ENCODE peak calls at places on chromosomes 3 and 15, in seven cellular contexts. One of them, this sample, is unnamed.

GRCh38 chr3:126897943-126898342 is 85.0 kb upstream of the PLXNA1 start:
- DNase-seq in esophagus squamous epithelium: no peak
- DNase-seq in cardiac muscle cell: no peak
- DNase-seq in fibroblast of pulmonary artery: no peak
- DNase-seq in IMR-90: no peak
- DNase-seq in tibial artery: peak
- DNase-seq in brain microvascular endothelial cell: no peak
- DNase-seq in this sample: no peak

GRCh38 chr3:61936344-61936937 is 375.1 kb downstream of the PTPRG start:
- DNase-seq in esophagus squamous epithelium: no peak
- DNase-seq in cardiac muscle cell: peak
- DNase-seq in fibroblast of pulmonary artery: peak
- DNase-seq in IMR-90: peak
- DNase-seq in tibial artery: no peak
- DNase-seq in brain microvascular endothelial cell: peak
- DNase-seq in this sample: peak

GRCh38 chr3:152466784-152467183 is 198.1 kb downstream of the MBNL1 start:
- DNase-seq in esophagus squamous epithelium: no peak
- DNase-seq in cardiac muscle cell: peak
- DNase-seq in fibroblast of pulmonary artery: peak
- DNase-seq in IMR-90: peak
- DNase-seq in tibial artery: no peak
- DNase-seq in brain microvascular endothelial cell: peak
- DNase-seq in this sample: peak

GRCh38 chr15:20295238-20295811 is 246.3 kb downstream of the GOLGA6L6 start:
- DNase-seq in esophagus squamous epithelium: no peak
- DNase-seq in cardiac muscle cell: no peak
- DNase-seq in fibroblast of pulmonary artery: no peak
- DNase-seq in IMR-90: no peak
- DNase-seq in tibial artery: no peak
- DNase-seq in brain microvascular endothelial cell: no peak
- DNase-seq in this sample: no peak

GRCh38 chr15:85403745-85404144 is 23.3 kb downstream of the AKAP13 start:
- DNase-seq in esophagus squamous epithelium: no peak
- DNase-seq in cardiac muscle cell: no peak
- DNase-seq in fibroblast of pulmonary artery: peak
- DNase-seq in IMR-90: peak
- DNase-seq in tibial artery: peak
- DNase-seq in brain microvascular endothelial cell: no peak
- DNase-seq in this sample: peak

GRCh38 chr3:140035856-140036255 is 100.9 kb downstream of the CLSTN2 start:
- DNase-seq in esophagus squamous epithelium: no peak
- DNase-seq in cardiac muscle cell: no peak
- DNase-seq in fibroblast of pulmonary artery: no peak
- DNase-seq in IMR-90: no peak
- DNase-seq in tibial artery: no peak
- DNase-seq in brain microvascular endothelial cell: no peak
- DNase-seq in this sample: no peak

GRCh38 chr3:129441782-129442181 is 1.8 kb downstream of the IFT122 start:
- DNase-seq in esophagus squamous epithelium: no peak
- DNase-seq in cardiac muscle cell: peak
- DNase-seq in fibroblast of pulmonary artery: peak
- DNase-seq in IMR-90: peak
- DNase-seq in tibial artery: peak
- DNase-seq in brain microvascular endothelial cell: no peak
- DNase-seq in this sample: peak

GRCh38 chr3:38646630-38647029 is 2.9 kb downstream of the SCN5A start:
- DNase-seq in esophagus squamous epithelium: no peak
- DNase-seq in cardiac muscle cell: no peak
- DNase-seq in fibroblast of pulmonary artery: peak
- DNase-seq in IMR-90: peak
- DNase-seq in tibial artery: no peak
- DNase-seq in brain microvascular endothelial cell: no peak
- DNase-seq in this sample: peak

GRCh38 chr3:40593351-40593750 is 68.6 kb downstream of the ZNF621 start:
- DNase-seq in esophagus squamous epithelium: no peak
- DNase-seq in cardiac muscle cell: no peak
- DNase-seq in fibroblast of pulmonary artery: peak
- DNase-seq in IMR-90: no peak
- DNase-seq in tibial artery: no peak
- DNase-seq in brain microvascular endothelial cell: no peak
- DNase-seq in this sample: peak

GRCh38 chr3:121295966-121296365 is 249.8 kb downstream of the POLQ start:
- DNase-seq in esophagus squamous epithelium: no peak
- DNase-seq in cardiac muscle cell: no peak
- DNase-seq in fibroblast of pulmonary artery: peak
- DNase-seq in IMR-90: no peak
- DNase-seq in tibial artery: no peak
- DNase-seq in brain microvascular endothelial cell: no peak
- DNase-seq in this sample: peak

GRCh38 chr3:37462452-37462851 is 288.1 kb upstream of the LRRFIP2 start:
- DNase-seq in esophagus squamous epithelium: no peak
- DNase-seq in cardiac muscle cell: no peak
- DNase-seq in fibroblast of pulmonary artery: no peak
- DNase-seq in IMR-90: no peak
- DNase-seq in tibial artery: no peak
- DNase-seq in brain microvascular endothelial cell: no peak
- DNase-seq in this sample: no peak

GRCh38 chr3:3365716-3366115 is 186.2 kb upstream of the CRBN start:
- DNase-seq in esophagus squamous epithelium: no peak
- DNase-seq in cardiac muscle cell: peak
- DNase-seq in fibroblast of pulmonary artery: no peak
- DNase-seq in IMR-90: no peak
- DNase-seq in tibial artery: no peak
- DNase-seq in brain microvascular endothelial cell: no peak
- DNase-seq in this sample: no peak

GRCh38 chr15:42156266-42156922 is at the start of gene PLA2G4F:
- DNase-seq in esophagus squamous epithelium: no peak
- DNase-seq in cardiac muscle cell: no peak
- DNase-seq in fibroblast of pulmonary artery: no peak
- DNase-seq in IMR-90: no peak
- DNase-seq in tibial artery: no peak
- DNase-seq in brain microvascular endothelial cell: no peak
- DNase-seq in this sample: no peak

GRCh38 chr15:89367485-89368451 is 33.1 kb upstream of the POLG start:
- DNase-seq in esophagus squamous epithelium: no peak
- DNase-seq in cardiac muscle cell: no peak
- DNase-seq in fibroblast of pulmonary artery: no peak
- DNase-seq in IMR-90: no peak
- DNase-seq in tibial artery: no peak
- DNase-seq in brain microvascular endothelial cell: no peak
- DNase-seq in this sample: no peak

GRCh38 chr3:127722928-127723603 is 50.3 kb downstream of the ABTB1 start:
- DNase-seq in esophagus squamous epithelium: no peak
- DNase-seq in cardiac muscle cell: no peak
- DNase-seq in fibroblast of pulmonary artery: no peak
- DNase-seq in IMR-90: peak
- DNase-seq in tibial artery: no peak
- DNase-seq in brain microvascular endothelial cell: no peak
- DNase-seq in this sample: no peak

GRCh38 chr3:160618363-160618762 is 53.0 kb upstream of the KPNA4 start:
- DNase-seq in esophagus squamous epithelium: no peak
- DNase-seq in cardiac muscle cell: no peak
- DNase-seq in fibroblast of pulmonary artery: no peak
- DNase-seq in IMR-90: no peak
- DNase-seq in tibial artery: no peak
- DNase-seq in brain microvascular endothelial cell: no peak
- DNase-seq in this sample: peak

GRCh38 chr3:114451561-114452018 is 157.8 kb downstream of the TIGIT start:
- DNase-seq in esophagus squamous epithelium: no peak
- DNase-seq in cardiac muscle cell: no peak
- DNase-seq in fibroblast of pulmonary artery: peak
- DNase-seq in IMR-90: peak
- DNase-seq in tibial artery: peak
- DNase-seq in brain microvascular endothelial cell: peak
- DNase-seq in this sample: peak

GRCh38 chr15:56472278-56472677 is 7.3 kb upstream of the MNS1 start:
- DNase-seq in esophagus squamous epithelium: no peak
- DNase-seq in cardiac muscle cell: no peak
- DNase-seq in fibroblast of pulmonary artery: no peak
- DNase-seq in IMR-90: no peak
- DNase-seq in tibial artery: no peak
- DNase-seq in brain microvascular endothelial cell: no peak
- DNase-seq in this sample: no peak

GRCh38 chr3:150627557-150627956 is 24.4 kb downstream of the SELENOT start:
- DNase-seq in esophagus squamous epithelium: no peak
- DNase-seq in cardiac muscle cell: peak
- DNase-seq in fibroblast of pulmonary artery: peak
- DNase-seq in IMR-90: peak
- DNase-seq in tibial artery: no peak
- DNase-seq in brain microvascular endothelial cell: no peak
- DNase-seq in this sample: peak

GRCh38 chr3:185744997-185745843 is 79.6 kb downstream of the IGF2BP2 start:
- DNase-seq in esophagus squamous epithelium: no peak
- DNase-seq in cardiac muscle cell: no peak
- DNase-seq in fibroblast of pulmonary artery: peak
- DNase-seq in IMR-90: peak
- DNase-seq in tibial artery: no peak
- DNase-seq in brain microvascular endothelial cell: peak
- DNase-seq in this sample: peak

GRCh38 chr3:185750015-185750414 is 74.8 kb downstream of the IGF2BP2 start:
- DNase-seq in esophagus squamous epithelium: no peak
- DNase-seq in cardiac muscle cell: no peak
- DNase-seq in fibroblast of pulmonary artery: no peak
- DNase-seq in IMR-90: no peak
- DNase-seq in tibial artery: no peak
- DNase-seq in brain microvascular endothelial cell: no peak
- DNase-seq in this sample: no peak

GRCh38 chr3:185750702-185751101 is 74.1 kb downstream of the IGF2BP2 start:
- DNase-seq in esophagus squamous epithelium: no peak
- DNase-seq in cardiac muscle cell: no peak
- DNase-seq in fibroblast of pulmonary artery: no peak
- DNase-seq in IMR-90: no peak
- DNase-seq in tibial artery: no peak
- DNase-seq in brain microvascular endothelial cell: no peak
- DNase-seq in this sample: no peak

GRCh38 chr3:185746470-185746869 is 78.4 kb downstream of the IGF2BP2 start:
- DNase-seq in esophagus squamous epithelium: no peak
- DNase-seq in cardiac muscle cell: no peak
- DNase-seq in fibroblast of pulmonary artery: no peak
- DNase-seq in IMR-90: no peak
- DNase-seq in tibial artery: no peak
- DNase-seq in brain microvascular endothelial cell: no peak
- DNase-seq in this sample: no peak
- H3K4me3 ChIP-seq in esophagus squamous epithelium: no peak
- H3K4me3 ChIP-seq in cardiac muscle cell: no peak
- H3K4me3 ChIP-seq in fibroblast of pulmonary artery: no peak
- H3K4me3 ChIP-seq in IMR-90: no peak
- H3K4me3 ChIP-seq in tibial artery: no peak
- H3K4me3 ChIP-seq in brain microvascular endothelial cell: no peak
- H3K4me3 ChIP-seq in this sample: no peak

GRCh38 chr3:23698652-23699313 is 107.0 kb upstream of the UBE2E1 start:
- DNase-seq in esophagus squamous epithelium: no peak
- DNase-seq in cardiac muscle cell: no peak
- DNase-seq in fibroblast of pulmonary artery: no peak
- DNase-seq in IMR-90: no peak
- DNase-seq in tibial artery: no peak
- DNase-seq in brain microvascular endothelial cell: no peak
- DNase-seq in this sample: no peak
- TF ChIP-seq CTCF in esophagus squamous epithelium: no peak
- TF ChIP-seq CTCF in cardiac muscle cell: no peak
- TF ChIP-seq CTCF in fibroblast of pulmonary artery: no peak
- TF ChIP-seq CTCF in IMR-90: no peak
- TF ChIP-seq CTCF in tibial artery: no peak
- TF ChIP-seq CTCF in brain microvascular endothelial cell: no peak
- TF ChIP-seq CTCF in this sample: no peak

GRCh38 chr3:45794177-45794560 is 2.2 kb downstream of the SLC6A20 start:
- DNase-seq in esophagus squamous epithelium: no peak
- DNase-seq in cardiac muscle cell: no peak
- DNase-seq in fibroblast of pulmonary artery: no peak
- DNase-seq in IMR-90: no peak
- DNase-seq in tibial artery: no peak
- DNase-seq in brain microvascular endothelial cell: no peak
- DNase-seq in this sample: no peak

GRCh38 chr3:45796902-45797637 is 734 bp upstream of the SLC6A20 start:
- DNase-seq in esophagus squamous epithelium: no peak
- DNase-seq in cardiac muscle cell: no peak
- DNase-seq in fibroblast of pulmonary artery: no peak
- DNase-seq in IMR-90: no peak
- DNase-seq in tibial artery: no peak
- DNase-seq in brain microvascular endothelial cell: no peak
- DNase-seq in this sample: no peak

GRCh38 chr3:45795509-45795881 is 841 bp downstream of the SLC6A20 start:
- DNase-seq in esophagus squamous epithelium: no peak
- DNase-seq in cardiac muscle cell: peak
- DNase-seq in fibroblast of pulmonary artery: no peak
- DNase-seq in IMR-90: peak
- DNase-seq in tibial artery: no peak
- DNase-seq in brain microvascular endothelial cell: no peak
- DNase-seq in this sample: no peak

GRCh38 chr3:45798034-45798433 is 1.7 kb upstream of the SLC6A20 start:
- DNase-seq in esophagus squamous epithelium: no peak
- DNase-seq in cardiac muscle cell: peak
- DNase-seq in fibroblast of pulmonary artery: no peak
- DNase-seq in IMR-90: no peak
- DNase-seq in tibial artery: no peak
- DNase-seq in brain microvascular endothelial cell: no peak
- DNase-seq in this sample: no peak

GRCh38 chr3:45795882-45796765 is at the start of gene SLC6A20:
- DNase-seq in esophagus squamous epithelium: no peak
- DNase-seq in cardiac muscle cell: peak
- DNase-seq in fibroblast of pulmonary artery: no peak
- DNase-seq in IMR-90: no peak
- DNase-seq in tibial artery: no peak
- DNase-seq in brain microvascular endothelial cell: no peak
- DNase-seq in this sample: no peak
- H3K4me3 ChIP-seq in esophagus squamous epithelium: peak
- H3K4me3 ChIP-seq in cardiac muscle cell: peak
- H3K4me3 ChIP-seq in fibroblast of pulmonary artery: no peak
- H3K4me3 ChIP-seq in IMR-90: peak
- H3K4me3 ChIP-seq in tibial artery: peak
- H3K4me3 ChIP-seq in brain microvascular endothelial cell: peak
- H3K4me3 ChIP-seq in this sample: peak

DNA sequence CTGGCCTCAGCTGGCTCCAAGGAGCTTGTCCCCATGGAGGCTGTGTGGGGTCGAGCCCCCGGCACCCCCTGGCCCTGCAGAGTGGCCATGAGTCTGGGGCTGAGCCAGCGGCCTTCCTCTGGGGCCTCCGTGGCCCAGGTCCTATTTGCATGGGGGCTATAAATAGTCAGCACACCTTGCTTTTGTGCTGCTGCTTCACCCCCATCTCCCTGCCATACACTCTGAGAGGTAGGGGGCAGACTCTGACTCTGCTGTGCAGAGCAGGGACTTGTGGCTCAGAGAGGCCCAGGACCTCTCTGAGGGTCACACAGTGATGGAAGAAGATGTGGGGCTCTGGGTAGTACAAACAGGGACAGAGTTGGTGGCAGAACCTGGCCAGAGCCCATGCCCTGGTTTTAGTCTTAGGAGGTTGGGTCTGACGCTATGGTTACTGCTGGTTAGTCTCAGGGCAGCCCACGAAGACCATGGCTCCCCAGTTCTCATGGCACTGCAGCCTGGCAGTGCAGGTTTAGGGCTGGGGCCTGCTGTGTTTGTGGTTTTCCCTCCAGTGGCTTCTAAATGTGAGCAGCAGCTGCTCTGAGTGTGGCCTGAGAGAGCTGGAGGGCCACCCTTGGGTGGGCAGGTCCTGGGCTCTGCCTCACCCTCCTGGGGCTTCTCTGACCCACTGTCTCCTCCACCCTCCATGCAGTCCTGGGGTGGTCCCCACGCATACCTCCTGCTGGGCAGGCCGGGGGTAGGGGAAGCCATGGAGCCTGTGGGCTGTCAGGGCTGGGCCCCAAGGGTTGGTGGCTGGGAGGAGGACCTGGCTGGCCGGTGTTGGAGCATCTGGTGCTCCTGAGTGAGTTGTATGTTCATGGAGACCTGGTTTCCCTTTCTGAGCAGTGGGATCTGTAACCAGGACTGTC is 13.6 kb downstream of the PRKCD start:
- DNase-seq in esophagus squamous epithelium: no peak
- DNase-seq in cardiac muscle cell: no peak
- DNase-seq in fibroblast of pulmonary artery: no peak
- DNase-seq in IMR-90: no peak
- DNase-seq in tibial artery: no peak
- DNase-seq in brain microvascular endothelial cell: no peak
- DNase-seq in this sample: no peak
- TF ChIP-seq CTCF in esophagus squamous epithelium: no peak
- TF ChIP-seq CTCF in cardiac muscle cell: no peak
- TF ChIP-seq CTCF in fibroblast of pulmonary artery: no peak
- TF ChIP-seq CTCF in IMR-90: no peak
- TF ChIP-seq CTCF in tibial artery: no peak
- TF ChIP-seq CTCF in brain microvascular endothelial cell: no peak
- TF ChIP-seq CTCF in this sample: no peak